ENCODE peak calls at places on chromosomes 4 and X, in nine cellular contexts. R, H, U, D, B, Q, M, I and J are unnamed samples.
A peak's percentile ranks its signal among the peaks of the same experiment; 100 is the strongest.

GRCh38 chr4:26746742-26747351 is 113.8 kb upstream of the STIM2 start:
- DNase-seq in I (no peak), M (no peak), B (no peak), H (no peak), R (no peak), Q (no peak), D (no peak), U (no peak), J (no peak)

GRCh38 chr4:182875471-182875870 is 41.7 kb downstream of the DCTD start:
- DNase-seq in R (no peak), Q (no peak), U (no peak), M (peak; percentile 40), D (no peak), H (no peak), B (no peak), I (no peak), J (no peak)

GRCh38 chrX:109632906-109633504 is 8.0 kb upstream of the KCNE5 start:
- DNase-seq in I (no peak), Q (no peak), R (peak; percentile 5), M (no peak), D (no peak), U (peak; percentile 40), H (peak; percentile 36), B (no peak), J (no peak)

GRCh38 chr4:112173593-112174559 is 28.6 kb downstream of the FAM241A start:
- DNase-seq in I (no peak), B (no peak), U (no peak), H (no peak), R (no peak), M (no peak), D (no peak), Q (no peak), J (no peak)

GRCh38 chr4:73523126-73523525 is 41.6 kb downstream of the AFM start:
- DNase-seq in Q (peak; percentile 1), M (no peak), D (no peak), U (no peak), I (no peak), B (no peak), H (no peak), R (no peak), J (no peak)

GRCh38 chrX:143934542-143934941 is 50.7 kb downstream of the UBE2NL start:
- DNase-seq in U (no peak), R (no peak), I (no peak), Q (peak; percentile 13), D (no peak), B (no peak), H (no peak), M (no peak), J (no peak)

GRCh38 chrX:112759512-112759911 is 79.8 kb upstream of the LHFPL1 start:
- DNase-seq in R (no peak), M (no peak), Q (no peak), H (no peak), D (no peak), U (no peak), I (no peak), B (no peak), J (no peak)

GRCh38 chrX:76148011-76148665 is 24.7 kb upstream of the PBDC1 start:
- DNase-seq in B (no peak), D (no peak), H (no peak), I (no peak), R (no peak), Q (no peak), U (peak; percentile 28), M (no peak), J (no peak)

GRCh38 chr4:14856076-14856926 is 146.0 kb upstream of the CPEB2 start:
- DNase-seq in B (no peak), Q (no peak), M (peak; percentile 89), R (no peak), D (no peak), H (no peak), I (no peak), U (peak; percentile 24), J (peak; percentile 63)

GRCh38 chrX:39736219-39737211 is 361.2 kb downstream of the BCOR start:
- DNase-seq in M (peak; percentile 92), Q (peak; percentile 12), U (peak; percentile 92), I (peak; percentile 86), R (no peak), D (no peak), B (peak; percentile 93), H (no peak), J (peak; percentile 82)

GRCh38 chr4:154560824-154561231 is 2.0 kb upstream of the FGB start:
- DNase-seq in R (no peak), I (no peak), D (no peak), H (no peak), U (no peak), Q (no peak), B (no peak), M (no peak), J (no peak)

GRCh38 chr4:7787681-7788141 is 151.9 kb downstream of the AFAP1 start:
- DNase-seq in D (no peak), R (no peak), B (no peak), H (no peak), U (no peak), I (no peak), M (no peak), Q (no peak), J (peak; percentile 42)

GRCh38 chrX:130714665-130715064 is 188.3 kb downstream of the ENOX2 start:
- DNase-seq in H (no peak), M (no peak), I (no peak), B (no peak), D (no peak), U (no peak), R (no peak), Q (no peak), J (no peak)